ENCODE peak calls at places on chromosomes 1 and 21, in nine cellular contexts. One of them, this sample, is unnamed.

GRCh38 chr1:31665264-31665878 is 20.7 kb upstream of the PEF1 start:
- DNase-seq in HCEC 1CT: no peak
- DNase-seq in HuH-7.5: no peak
- DNase-seq in HT1080: no peak
- DNase-seq in AG10803: no peak
- DNase-seq in WTC11: no peak
- DNase-seq in CD4-positive, CD25-positive, alpha-beta regulatory T cell: no peak
- DNase-seq in astrocyte of the hippocampus: no peak
- DNase-seq in hepatocyte: no peak
- DNase-seq in this sample: no peak

GRCh38 chr21:22189278-22189677 is 1191.1 kb downstream of the NCAM2 start:
- DNase-seq in HCEC 1CT: no peak
- DNase-seq in HuH-7.5: no peak
- DNase-seq in HT1080: peak; percentile 3
- DNase-seq in AG10803: no peak
- DNase-seq in WTC11: no peak
- DNase-seq in CD4-positive, CD25-positive, alpha-beta regulatory T cell: no peak
- DNase-seq in astrocyte of the hippocampus: no peak
- DNase-seq in hepatocyte: no peak
- DNase-seq in this sample: no peak

GRCh38 chr1:16960560-16961296 is 19.7 kb downstream of the MFAP2 start:
- DNase-seq in HCEC 1CT: peak; percentile 73
- DNase-seq in HuH-7.5: peak; percentile 84
- DNase-seq in HT1080: peak; percentile 56
- DNase-seq in AG10803: peak; percentile 80
- DNase-seq in WTC11: peak; percentile 97
- DNase-seq in CD4-positive, CD25-positive, alpha-beta regulatory T cell: peak; percentile 71
- DNase-seq in astrocyte of the hippocampus: peak; percentile 91
- DNase-seq in hepatocyte: peak; percentile 94
- DNase-seq in this sample: peak; percentile 68

GRCh38 chr1:156772728-156773497 is 5.6 kb downstream of the PRCC start:
- DNase-seq in HCEC 1CT: no peak
- DNase-seq in HuH-7.5: no peak
- DNase-seq in HT1080: no peak
- DNase-seq in AG10803: no peak
- DNase-seq in WTC11: no peak
- DNase-seq in CD4-positive, CD25-positive, alpha-beta regulatory T cell: no peak
- DNase-seq in astrocyte of the hippocampus: no peak
- DNase-seq in hepatocyte: no peak
- DNase-seq in this sample: no peak

GRCh38 chr1:21939650-21940374 is 2.7 kb upstream of the HSPG2 start:
- DNase-seq in HCEC 1CT: peak; percentile 88
- DNase-seq in HuH-7.5: peak; percentile 53
- DNase-seq in HT1080: peak; percentile 85
- DNase-seq in AG10803: peak; percentile 97
- DNase-seq in WTC11: no peak
- DNase-seq in CD4-positive, CD25-positive, alpha-beta regulatory T cell: no peak
- DNase-seq in astrocyte of the hippocampus: peak; percentile 98
- DNase-seq in hepatocyte: peak; percentile 92
- DNase-seq in this sample: no peak

GRCh38 chr1:239572183-239572582 is 185.8 kb downstream of the CHRM3 start:
- DNase-seq in HCEC 1CT: no peak
- DNase-seq in HuH-7.5: no peak
- DNase-seq in HT1080: no peak
- DNase-seq in AG10803: no peak
- DNase-seq in WTC11: no peak
- DNase-seq in CD4-positive, CD25-positive, alpha-beta regulatory T cell: no peak
- DNase-seq in astrocyte of the hippocampus: no peak
- DNase-seq in hepatocyte: no peak
- DNase-seq in this sample: no peak

GRCh38 chr1:20731057-20731991 is 1.2 kb downstream of the SH2D5 start:
- DNase-seq in HCEC 1CT: peak; percentile 14
- DNase-seq in HuH-7.5: no peak
- DNase-seq in HT1080: no peak
- DNase-seq in AG10803: no peak
- DNase-seq in WTC11: no peak
- DNase-seq in CD4-positive, CD25-positive, alpha-beta regulatory T cell: peak; percentile 12
- DNase-seq in astrocyte of the hippocampus: no peak
- DNase-seq in hepatocyte: no peak
- DNase-seq in this sample: peak; percentile 25

GRCh38 chr1:178928985-178929384 is 58.1 kb upstream of the ANGPTL1 start:
- DNase-seq in HCEC 1CT: no peak
- DNase-seq in HuH-7.5: no peak
- DNase-seq in HT1080: no peak
- DNase-seq in AG10803: no peak
- DNase-seq in WTC11: no peak
- DNase-seq in CD4-positive, CD25-positive, alpha-beta regulatory T cell: no peak
- DNase-seq in astrocyte of the hippocampus: no peak
- DNase-seq in hepatocyte: no peak
- DNase-seq in this sample: no peak

GRCh38 chr1:36572142-36572715 is 89.5 kb upstream of the CSF3R start:
- DNase-seq in HCEC 1CT: no peak
- DNase-seq in HuH-7.5: no peak
- DNase-seq in HT1080: no peak
- DNase-seq in AG10803: no peak
- DNase-seq in WTC11: no peak
- DNase-seq in CD4-positive, CD25-positive, alpha-beta regulatory T cell: no peak
- DNase-seq in astrocyte of the hippocampus: no peak
- DNase-seq in hepatocyte: no peak
- DNase-seq in this sample: no peak